ENCODE peak calls at places on chromosome 7, in nine cellular contexts. One of them, this sample, is unnamed.

GRCh38 chr7:119545118-119545517 is 727.9 kb upstream of the KCND2 start:
- DNase-seq in transverse colon: no peak
- DNase-seq in body of pancreas: no peak
- DNase-seq in H1: no peak
- DNase-seq in tibial nerve: no peak
- DNase-seq in psoas muscle: no peak
- DNase-seq in SK-N-SH: no peak
- DNase-seq in hepatocyte: peak
- DNase-seq in colonic mucosa: no peak
- DNase-seq in this sample: no peak

GRCh38 chr7:124688991-124689390 is 76.6 kb downstream of the GPR37 start:
- DNase-seq in hepatocyte: no peak
- DNase-seq in SK-N-SH: no peak
- DNase-seq in transverse colon: no peak
- DNase-seq in psoas muscle: no peak
- DNase-seq in tibial nerve: no peak
- DNase-seq in H1: no peak
- DNase-seq in colonic mucosa: no peak
- DNase-seq in body of pancreas: no peak
- DNase-seq in this sample: no peak

GRCh38 chr7:80288175-80289122 is 153.8 kb downstream of the GNAI1 start:
- DNase-seq in SK-N-SH: no peak
- DNase-seq in colonic mucosa: no peak
- DNase-seq in body of pancreas: peak
- DNase-seq in transverse colon: no peak
- DNase-seq in hepatocyte: no peak
- DNase-seq in psoas muscle: no peak
- DNase-seq in H1: no peak
- DNase-seq in tibial nerve: no peak
- DNase-seq in this sample: no peak

GRCh38 chr7:128917061-128917460 is 6.6 kb upstream of the KCP start:
- DNase-seq in hepatocyte: no peak
- DNase-seq in transverse colon: no peak
- DNase-seq in colonic mucosa: no peak
- DNase-seq in H1: peak
- DNase-seq in psoas muscle: no peak
- DNase-seq in tibial nerve: no peak
- DNase-seq in body of pancreas: no peak
- DNase-seq in SK-N-SH: no peak
- DNase-seq in this sample: peak

GRCh38 chr7:129902788-129903422 is 49.9 kb downstream of the UBE2H start:
- DNase-seq in tibial nerve: no peak
- DNase-seq in body of pancreas: no peak
- DNase-seq in psoas muscle: no peak
- DNase-seq in SK-N-SH: no peak
- DNase-seq in H1: no peak
- DNase-seq in transverse colon: no peak
- DNase-seq in colonic mucosa: no peak
- DNase-seq in hepatocyte: no peak
- DNase-seq in this sample: no peak

GRCh38 chr7:137480824-137481365 is 137.4 kb upstream of the PTN start:
- DNase-seq in body of pancreas: no peak
- DNase-seq in tibial nerve: no peak
- DNase-seq in SK-N-SH: no peak
- DNase-seq in transverse colon: no peak
- DNase-seq in colonic mucosa: no peak
- DNase-seq in hepatocyte: no peak
- DNase-seq in psoas muscle: no peak
- DNase-seq in H1: no peak
- DNase-seq in this sample: no peak

GRCh38 chr7:51666751-51667150 is 350.1 kb upstream of the COBL start:
- DNase-seq in SK-N-SH: peak
- DNase-seq in tibial nerve: no peak
- DNase-seq in body of pancreas: no peak
- DNase-seq in colonic mucosa: no peak
- DNase-seq in psoas muscle: no peak
- DNase-seq in transverse colon: no peak
- DNase-seq in H1: no peak
- DNase-seq in hepatocyte: no peak
- DNase-seq in this sample: no peak

GRCh38 chr7:81029523-81029922 is 110.7 kb upstream of the SEMA3C start:
- DNase-seq in body of pancreas: no peak
- DNase-seq in tibial nerve: no peak
- DNase-seq in transverse colon: no peak
- DNase-seq in hepatocyte: no peak
- DNase-seq in SK-N-SH: peak
- DNase-seq in H1: no peak
- DNase-seq in psoas muscle: no peak
- DNase-seq in colonic mucosa: no peak
- DNase-seq in this sample: no peak

GRCh38 chr7:77308792-77309191 is 107.4 kb downstream of the GSAP start:
- DNase-seq in hepatocyte: no peak
- DNase-seq in psoas muscle: no peak
- DNase-seq in transverse colon: no peak
- DNase-seq in SK-N-SH: no peak
- DNase-seq in colonic mucosa: no peak
- DNase-seq in tibial nerve: no peak
- DNase-seq in body of pancreas: no peak
- DNase-seq in H1: no peak
- DNase-seq in this sample: no peak

GRCh38 chr7:141366098-141366621 is 185.1 kb upstream of the AGK start:
- DNase-seq in SK-N-SH: no peak
- DNase-seq in colonic mucosa: no peak
- DNase-seq in hepatocyte: no peak
- DNase-seq in H1: no peak
- DNase-seq in psoas muscle: no peak
- DNase-seq in tibial nerve: no peak
- DNase-seq in body of pancreas: no peak
- DNase-seq in transverse colon: no peak
- DNase-seq in this sample: no peak

GRCh38 chr7:152128741-152129461 is 103.4 kb downstream of the GALNT11 start:
- DNase-seq in H1: no peak
- DNase-seq in SK-N-SH: no peak
- DNase-seq in colonic mucosa: no peak
- DNase-seq in transverse colon: no peak
- DNase-seq in psoas muscle: no peak
- DNase-seq in tibial nerve: no peak
- DNase-seq in body of pancreas: no peak
- DNase-seq in hepatocyte: no peak
- DNase-seq in this sample: no peak

GRCh38 chr7:105698531-105698930 is 117.2 kb upstream of the EFCAB10 start:
- DNase-seq in tibial nerve: no peak
- DNase-seq in H1: no peak
- DNase-seq in body of pancreas: no peak
- DNase-seq in SK-N-SH: no peak
- DNase-seq in hepatocyte: no peak
- DNase-seq in transverse colon: no peak
- DNase-seq in psoas muscle: no peak
- DNase-seq in colonic mucosa: no peak
- DNase-seq in this sample: no peak

GRCh38 chr7:103989200-103989784 is at the start of gene RELN:
- DNase-seq in SK-N-SH: peak
- DNase-seq in tibial nerve: no peak
- DNase-seq in psoas muscle: no peak
- DNase-seq in transverse colon: no peak
- DNase-seq in colonic mucosa: no peak
- DNase-seq in body of pancreas: no peak
- DNase-seq in hepatocyte: peak
- DNase-seq in H1: peak
- DNase-seq in this sample: no peak

DNA sequence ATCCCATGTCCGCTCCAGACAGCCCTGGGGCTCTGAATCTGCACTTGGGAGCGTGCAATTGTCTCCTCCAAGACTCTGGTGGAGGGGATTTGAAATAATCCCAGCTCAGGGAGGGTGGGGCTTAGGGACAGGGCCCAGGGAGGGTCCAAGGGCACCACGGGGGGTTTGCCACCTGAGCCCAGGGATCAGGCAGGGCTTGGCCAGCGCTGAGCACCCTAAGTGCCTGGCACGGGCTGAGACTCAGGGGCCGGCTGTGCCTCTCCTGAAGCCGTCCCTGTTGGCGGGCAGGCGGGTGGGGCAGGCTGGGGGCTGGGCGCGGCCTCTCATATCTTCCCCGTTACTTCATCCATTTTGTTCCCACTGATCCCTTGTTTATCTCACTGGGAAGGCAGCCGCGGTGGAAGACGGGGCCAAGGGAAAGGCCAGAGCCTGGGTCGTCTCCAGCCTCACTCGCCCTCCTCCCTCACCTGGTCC is 41.8 kb upstream of the ELN start:
- DNase-seq in SK-N-SH: peak
- DNase-seq in tibial nerve: peak
- DNase-seq in transverse colon: peak
- DNase-seq in hepatocyte: peak
- DNase-seq in psoas muscle: peak
- DNase-seq in body of pancreas: no peak
- DNase-seq in colonic mucosa: peak
- DNase-seq in H1: no peak
- DNase-seq in this sample: peak
- H3K27ac ChIP-seq in SK-N-SH: no peak
- H3K27ac ChIP-seq in tibial nerve: peak
- H3K27ac ChIP-seq in transverse colon: peak
- H3K27ac ChIP-seq in hepatocyte: no peak
- H3K27ac ChIP-seq in psoas muscle: no peak
- H3K27ac ChIP-seq in body of pancreas: no peak
- H3K27ac ChIP-seq in colonic mucosa: no peak
- H3K27ac ChIP-seq in H1: no peak
- H3K27ac ChIP-seq in this sample: peak

DNA sequence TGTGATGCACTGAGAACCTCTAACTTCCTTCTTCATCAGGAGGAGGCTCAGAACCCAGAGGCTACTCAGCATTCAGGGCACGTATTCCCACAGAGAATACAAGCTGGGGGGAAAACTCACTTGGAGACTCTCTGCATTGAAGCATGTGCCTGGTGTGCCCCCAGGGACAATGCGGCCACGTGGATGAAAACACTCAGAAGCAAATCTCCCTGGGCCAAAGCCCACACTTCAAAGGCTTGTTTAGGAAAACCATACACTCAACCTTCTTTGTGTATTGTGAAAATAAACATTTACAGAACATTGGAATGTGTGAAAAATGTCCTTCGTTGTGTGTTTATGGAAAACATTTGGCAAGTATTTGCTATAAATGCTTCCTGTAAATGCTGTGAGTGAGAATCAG is 339.6 kb downstream of the ELMO1 start:
- DNase-seq in SK-N-SH: no peak
- DNase-seq in H1: no peak
- DNase-seq in colonic mucosa: no peak
- DNase-seq in psoas muscle: no peak
- DNase-seq in tibial nerve: no peak
- DNase-seq in body of pancreas: no peak
- DNase-seq in hepatocyte: no peak
- DNase-seq in transverse colon: no peak
- DNase-seq in this sample: no peak
- TF ChIP-seq CTCF in SK-N-SH: no peak
- TF ChIP-seq CTCF in H1: no peak
- TF ChIP-seq CTCF in colonic mucosa: no peak
- TF ChIP-seq CTCF in psoas muscle: no peak
- TF ChIP-seq CTCF in tibial nerve: no peak
- TF ChIP-seq CTCF in body of pancreas: no peak
- TF ChIP-seq CTCF in hepatocyte: no peak
- TF ChIP-seq CTCF in transverse colon: no peak
- TF ChIP-seq CTCF in this sample: no peak

GRCh38 chr7:149750122-149750845 is 23.1 kb downstream of the ZNF467 start:
- DNase-seq in H1: no peak
- DNase-seq in tibial nerve: no peak
- DNase-seq in colonic mucosa: no peak
- DNase-seq in hepatocyte: no peak
- DNase-seq in body of pancreas: no peak
- DNase-seq in transverse colon: no peak
- DNase-seq in SK-N-SH: no peak
- DNase-seq in psoas muscle: no peak
- DNase-seq in this sample: no peak
- H3K4me3 ChIP-seq in H1: no peak
- H3K4me3 ChIP-seq in tibial nerve: no peak
- H3K4me3 ChIP-seq in colonic mucosa: no peak
- H3K4me3 ChIP-seq in hepatocyte: no peak
- H3K4me3 ChIP-seq in body of pancreas: no peak
- H3K4me3 ChIP-seq in transverse colon: no peak
- H3K4me3 ChIP-seq in SK-N-SH: no peak
- H3K4me3 ChIP-seq in psoas muscle: no peak
- H3K4me3 ChIP-seq in this sample: no peak

GRCh38 chr7:28155964-28156363 is 24.6 kb downstream of the JAZF1 start:
- DNase-seq in psoas muscle: no peak
- DNase-seq in tibial nerve: no peak
- DNase-seq in colonic mucosa: no peak
- DNase-seq in SK-N-SH: no peak
- DNase-seq in body of pancreas: peak
- DNase-seq in transverse colon: no peak
- DNase-seq in hepatocyte: no peak
- DNase-seq in H1: no peak
- DNase-seq in this sample: no peak

GRCh38 chr7:28152594-28152993 is 28.0 kb downstream of the JAZF1 start:
- DNase-seq in SK-N-SH: no peak
- DNase-seq in colonic mucosa: no peak
- DNase-seq in H1: no peak
- DNase-seq in hepatocyte: no peak
- DNase-seq in transverse colon: no peak
- DNase-seq in body of pancreas: no peak
- DNase-seq in tibial nerve: no peak
- DNase-seq in psoas muscle: no peak
- DNase-seq in this sample: no peak

GRCh38 chr7:28155019-28155660 is 25.5 kb downstream of the JAZF1 start:
- DNase-seq in colonic mucosa: no peak
- DNase-seq in tibial nerve: no peak
- DNase-seq in psoas muscle: no peak
- DNase-seq in hepatocyte: no peak
- DNase-seq in H1: no peak
- DNase-seq in body of pancreas: no peak
- DNase-seq in SK-N-SH: no peak
- DNase-seq in transverse colon: no peak
- DNase-seq in this sample: no peak

GRCh38 chr7:28149291-28150101 is 31.1 kb downstream of the JAZF1 start:
- DNase-seq in SK-N-SH: no peak
- DNase-seq in body of pancreas: no peak
- DNase-seq in psoas muscle: no peak
- DNase-seq in colonic mucosa: no peak
- DNase-seq in tibial nerve: no peak
- DNase-seq in transverse colon: no peak
- DNase-seq in hepatocyte: no peak
- DNase-seq in H1: no peak
- DNase-seq in this sample: no peak

DNA sequence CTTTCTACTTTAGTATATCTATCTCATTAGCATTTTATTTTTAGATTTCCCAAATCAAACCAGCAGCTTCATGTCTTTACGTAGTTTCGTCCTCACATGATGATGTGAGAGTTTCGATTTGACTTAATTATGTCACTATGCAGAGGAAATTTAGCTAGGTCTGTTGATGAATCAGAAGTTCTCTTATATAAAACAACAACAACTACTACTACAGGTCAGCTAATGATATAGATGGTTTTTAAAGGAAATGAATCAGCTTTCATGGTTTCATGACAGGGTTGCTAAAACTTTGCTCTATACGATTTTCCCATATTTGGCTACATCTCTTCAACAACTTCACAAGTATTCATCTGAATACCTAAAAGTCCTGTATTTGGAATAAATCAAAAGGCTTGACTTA is 28.6 kb downstream of the JAZF1 start:
- DNase-seq in tibial nerve: no peak
- DNase-seq in body of pancreas: no peak
- DNase-seq in psoas muscle: no peak
- DNase-seq in hepatocyte: no peak
- DNase-seq in transverse colon: no peak
- DNase-seq in colonic mucosa: no peak
- DNase-seq in SK-N-SH: no peak
- DNase-seq in H1: no peak
- DNase-seq in this sample: no peak
- H3K27ac ChIP-seq in tibial nerve: no peak
- H3K27ac ChIP-seq in body of pancreas: no peak
- H3K27ac ChIP-seq in psoas muscle: no peak
- H3K27ac ChIP-seq in hepatocyte: no peak
- H3K27ac ChIP-seq in transverse colon: no peak
- H3K27ac ChIP-seq in colonic mucosa: no peak
- H3K27ac ChIP-seq in SK-N-SH: no peak
- H3K27ac ChIP-seq in H1: no peak
- H3K27ac ChIP-seq in this sample: no peak